ENCODE peak calls at places on chromosomes 16 and 17, in seven cellular contexts. I is activated T-cell treated with anti-CD3 and anti-CD28 coated beads for 1 hour; H is activated CD4-positive, alpha-beta T cell treated with anti-CD3 and anti-CD28 coated beads for 48 hours; Q is DMS53; P is left ventricle myocardium inferior; B is ACHN; T is frontal cortex. O is an unnamed sample.

GRCh38 chr17:17785407-17785806 is 51.4 kb downstream of the SREBF1 start:
- DNase-seq in Q (no peak), I (no peak), P (no peak), H (no peak), T (no peak), B (no peak), O (no peak)

GRCh38 chr16:87442581-87442966 is 50.2 kb downstream of the ZCCHC14 start:
- DNase-seq in H (no peak), B (no peak), Q (no peak), P (no peak), T (no peak), I (no peak), O (no peak)

GRCh38 chr16:82433042-82433441 is 193.7 kb upstream of the CDH13 start:
- DNase-seq in I (no peak), H (no peak), Q (no peak), B (no peak), T (no peak), P (no peak), O (no peak)

GRCh38 chr17:8923762-8924161 is 41.7 kb downstream of the PIK3R5 start:
- DNase-seq in H (no peak), P (no peak), I (no peak), T (no peak), Q (no peak), B (no peak), O (no peak)

GRCh38 chr16:59198487-59198886 is 464.4 kb upstream of the GOT2 start:
- DNase-seq in H (no peak), B (no peak), P (no peak), Q (no peak), I (no peak), T (no peak), O (no peak)

GRCh38 chr17:16439303-16439791 is 24.0 kb downstream of the TRPV2 start:
- DNase-seq in Q (peak; percentile 37), P (no peak), B (peak; percentile 41), H (no peak), T (no peak), I (no peak), O (no peak)

GRCh38 chr17:47889734-47890529 is 6.1 kb upstream of the SP2 start:
- DNase-seq in B (peak; percentile 81), T (peak; percentile 54), Q (peak; percentile 95), P (peak; percentile 89), H (peak; percentile 95), I (peak; percentile 96), O (peak; percentile 88)

GRCh38 chr17:67461228-67461780 is 84.2 kb downstream of the PITPNC1 start:
- DNase-seq in H (peak; percentile 41), P (no peak), I (no peak), B (no peak), T (no peak), Q (no peak), O (no peak)

GRCh38 chr17:4940625-4941021 is 555 bp downstream of the RNF167 start:
- DNase-seq in B (peak; percentile 32), I (no peak), Q (peak; percentile 56), H (peak; percentile 64), P (no peak), T (no peak), O (no peak)

GRCh38 chr17:78120971-78121800 is 7.4 kb downstream of the TMC6 start:
- DNase-seq in B (no peak), I (peak; percentile 37), P (no peak), H (peak; percentile 59), T (no peak), Q (no peak), O (no peak)

GRCh38 chr17:64273006-64273405 is 9.9 kb upstream of the TEX2 start:
- DNase-seq in P (no peak), T (no peak), Q (no peak), I (no peak), H (no peak), B (no peak), O (no peak)

GRCh38 chr17:19384723-19385391 is 2.1 kb downstream of the MFAP4 start:
- DNase-seq in B (no peak), P (peak; percentile 89), H (no peak), I (no peak), T (peak; percentile 83), Q (peak; percentile 30), O (no peak)

GRCh38 chr16:88499836-88500251 is 46.8 kb downstream of the ZFPM1 start:
- DNase-seq in B (no peak), I (no peak), Q (no peak), H (no peak), P (no peak), T (no peak), O (no peak)

GRCh38 chr17:82152556-82153294 is 54.7 kb upstream of the FASN start:
- DNase-seq in Q (peak; percentile 51), I (no peak), T (no peak), B (no peak), P (no peak), H (no peak), O (no peak)

O was measured in memory B cell.